ENCODE peak calls at places on chromosomes 2 and 18, in four cellular contexts. J is neuronal stem cell, M is IMR-90, B is H1. S is an unnamed sample.

GRCh38 chr18:78727877-78728276 is 251.7 kb upstream of the SALL3 start:
- DNase-seq in B (no peak), J (no peak), M (no peak), S (no peak)

GRCh38 chr2:159326569-159327255 is 40.2 kb upstream of the WDSUB1 start:
- DNase-seq in J (no peak), M (peak; percentile 39), B (no peak), S (peak; percentile 46)

GRCh38 chr2:147057931-147058491 is 786.8 kb upstream of the ACVR2A start:
- DNase-seq in J (no peak), M (no peak), B (no peak), S (no peak)

GRCh38 chr2:196244966-196245365 is 73.6 kb upstream of the STK17B start:
- DNase-seq in B (no peak), J (no peak), M (peak; percentile 60), S (peak; percentile 61)

GRCh38 chr2:11342561-11343343 is 1.7 kb downstream of the ROCK2 start:
- DNase-seq in B (no peak), M (peak; percentile 87), J (no peak), S (peak; percentile 87)

GRCh38 chr2:235433860-235434259 is 60.0 kb upstream of the AGAP1 start:
- DNase-seq in M (peak; percentile 15), J (no peak), B (no peak), S (no peak)

GRCh38 chr2:201363857-201364560 is 6.9 kb upstream of the FLACC1 start:
- DNase-seq in B (no peak), J (no peak), M (peak; percentile 71), S (peak; percentile 71)

GRCh38 chr2:189593115-189593514 is 12.5 kb upstream of the SLC40A1 start:
- DNase-seq in B (no peak), M (no peak), J (no peak), S (no peak)

GRCh38 chr2:207951734-207952480 is 73.4 kb downstream of the PLEKHM3 start:
- DNase-seq in J (no peak), M (no peak), B (no peak), S (no peak)

GRCh38 chr2:86360781-86361180 is 23.4 kb upstream of the REEP1 start:
- DNase-seq in M (no peak), J (peak; percentile 36), B (no peak), S (no peak)

GRCh38 chr2:30710461-30710860 is 96.8 kb downstream of the CAPN13 start:
- DNase-seq in J (no peak), M (no peak), B (no peak), S (no peak)

GRCh38 chr2:17538844-17539554 is 1.5 kb upstream of the VSNL1 start:
- DNase-seq in J (peak; percentile 76), B (peak; percentile 75), M (peak; percentile 41), S (peak; percentile 77)

GRCh38 chr18:73948497-73948896 is 199.1 kb downstream of the FBXO15 start:
- DNase-seq in B (no peak), J (no peak), M (peak; percentile 80), S (peak; percentile 86)

GRCh38 chr2:226607379-226607778 is 192.2 kb downstream of the IRS1 start:
- DNase-seq in J (no peak), M (peak; percentile 76), B (no peak), S (peak; percentile 49)

GRCh38 chr18:48887294-48887904 is 63.4 kb downstream of the SMAD7 start:
- DNase-seq in M (no peak), J (no peak), B (no peak), S (no peak)

GRCh38 chr2:211416373-211416772 is 860.0 kb downstream of the CPS1 start:
- DNase-seq in B (no peak), J (no peak), M (no peak), S (no peak)

GRCh38 chr2:120228503-120228902 is 5.3 kb upstream of the TMEM185B start:
- DNase-seq in J (no peak), M (no peak), B (no peak), S (no peak)

GRCh38 chr2:14633451-14634211 is 1.1 kb downstream of the LRATD1 start:
- DNase-seq in J (peak; percentile 29), B (peak; percentile 59), M (no peak), S (no peak)

GRCh38 chr2:60958800-60959199 is 58.7 kb upstream of the PEX13 start:
- DNase-seq in M (peak; percentile 85), J (no peak), B (no peak), S (peak; percentile 49)

GRCh38 chr2:32958836-32959235 is 12.1 kb downstream of the LTBP1 start:
- DNase-seq in M (peak; percentile 33), J (no peak), B (no peak), S (no peak)

GRCh38 chr2:152730591-152731333 is 12.3 kb downstream of the ARL6IP6 start:
- DNase-seq in B (no peak), M (no peak), J (no peak), S (peak; percentile 38)

GRCh38 chr2:63484901-63485300 is 103.4 kb downstream of the WDPCP start:
- DNase-seq in J (no peak), B (no peak), M (no peak), S (no peak)

DNA sequence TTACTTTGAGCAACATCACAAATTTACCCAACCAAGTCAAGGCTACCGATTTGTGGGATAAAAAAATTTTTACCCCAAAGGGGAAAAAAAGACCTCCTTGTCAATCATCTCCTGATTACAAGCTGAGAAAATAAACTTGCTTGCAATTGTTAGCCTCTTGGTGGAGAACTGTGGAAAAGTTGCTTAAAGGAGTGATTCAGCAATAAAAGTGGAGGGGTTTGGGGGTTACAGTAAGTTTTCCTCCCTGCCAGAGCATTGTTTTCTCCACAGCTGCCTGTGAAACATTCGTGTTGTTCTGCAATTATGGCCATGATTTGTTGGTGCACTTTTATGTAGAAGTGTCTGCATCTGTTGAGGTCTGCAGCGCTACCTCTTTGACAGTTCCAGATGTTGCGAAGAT is 82.6 kb downstream of the EN1 start:
- DNase-seq in B (no peak), M (no peak), J (no peak), S (no peak)
- H3K27me3 ChIP-seq in B (no peaks in the 10 kb centered on the region), M (peaks cover 19% of the 10 kb centered on the region), J (peaks cover 19% of the 10 kb centered on the region), S (no peaks in the 10 kb centered on the region)

GRCh38 chr2:172624996-172625395 is 69.1 kb downstream of the PDK1 start:
- DNase-seq in B (no peak), M (peak; percentile 61), J (no peak), S (no peak)
- H2AFZ ChIP-seq in B (no peak overlapping the region), M (no peak overlapping the region), J (no peak overlapping the region), S (no peak overlapping the region)

DNA sequence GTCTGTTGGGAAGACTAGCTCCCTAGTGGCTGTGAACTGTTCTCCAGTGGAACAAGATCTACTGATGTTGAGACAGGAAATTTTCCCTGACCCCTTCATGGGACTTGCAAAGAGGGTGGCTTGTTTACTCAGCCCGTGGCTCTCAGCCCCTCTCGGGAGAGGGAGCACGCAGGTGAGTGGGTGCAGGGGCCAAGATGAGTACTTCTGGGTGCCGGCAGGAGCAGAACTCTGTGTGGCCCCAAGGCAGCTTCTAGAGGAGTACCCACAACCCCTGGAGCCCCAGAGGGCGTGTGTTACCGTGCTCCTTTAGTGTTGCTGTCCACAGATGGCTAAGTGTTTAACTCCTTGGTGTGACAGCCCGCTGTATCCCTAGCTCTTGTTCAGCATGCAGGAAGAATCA is 68.2 kb upstream of the CNGA3 start:
- DNase-seq in B (no peak), M (no peak), J (no peak), S (no peak)
- H3K14ac ChIP-seq in B (no peak overlapping the region), M (no peak overlapping the region), J (no peak overlapping the region), S (no peak overlapping the region)

GRCh38 chr2:15810451-15811150 is 129.7 kb upstream of the MYCN start:
- DNase-seq in J (no peak), M (no peak), B (no peak), S (no peak)

GRCh38 chr2:15807418-15808220 is 132.7 kb upstream of the MYCN start:
- DNase-seq in M (no peak), B (no peak), J (no peak), S (no peak)

GRCh38 chr2:15809504-15809903 is 130.8 kb upstream of the MYCN start:
- DNase-seq in J (no peak), M (no peak), B (no peak), S (no peak)

GRCh38 chr2:15808221-15808574 is 132.2 kb upstream of the MYCN start:
- DNase-seq in M (no peak), J (no peak), B (no peak), S (no peak)

GRCh38 chr2:15808980-15809379 is 131.4 kb upstream of the MYCN start:
- DNase-seq in M (no peak), B (no peak), J (no peak), S (no peak)
- H3K27me3 ChIP-seq in M (no peaks in the 10 kb centered on the region), B (no peaks in the 10 kb centered on the region), J (no peaks in the 10 kb centered on the region), S (peaks cover 8% of the 10 kb centered on the region)

DNA sequence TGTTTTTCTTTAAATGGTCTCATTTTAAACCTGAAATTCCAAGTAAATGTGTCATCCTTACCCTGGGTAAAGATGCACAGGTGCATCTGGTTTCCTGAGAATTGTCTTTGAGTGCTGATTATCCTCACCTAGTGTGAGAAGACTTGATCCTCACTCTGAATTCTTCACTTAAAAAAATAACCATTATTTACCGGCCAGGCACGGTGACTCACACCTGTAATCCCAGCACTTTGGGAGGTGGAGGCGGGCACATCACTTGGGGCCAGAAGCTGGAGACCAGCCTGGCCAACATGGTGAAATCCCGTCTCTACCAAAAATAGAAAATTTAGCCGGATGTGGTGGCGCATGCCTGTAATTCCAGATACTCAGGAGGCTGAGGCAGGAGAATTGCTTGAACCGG is 9.9 kb upstream of the WNT6 start:
- DNase-seq in B (no peak), M (no peak), J (no peak), S (no peak)
- H2AFZ ChIP-seq in B (no peak overlapping the region), M (no peak overlapping the region), J (no peak overlapping the region), S (no peak overlapping the region)

GRCh38 chr2:112584891-112585250 is 462 bp downstream of the CHCHD5 start:
- DNase-seq in B (no peak), M (no peak), J (no peak), S (peak; percentile 15)
- H3K14ac ChIP-seq in B (no peak overlapping the region), M (peak overlapping the region; percentile 99), J (no peak overlapping the region), S (no peak overlapping the region)

DNA sequence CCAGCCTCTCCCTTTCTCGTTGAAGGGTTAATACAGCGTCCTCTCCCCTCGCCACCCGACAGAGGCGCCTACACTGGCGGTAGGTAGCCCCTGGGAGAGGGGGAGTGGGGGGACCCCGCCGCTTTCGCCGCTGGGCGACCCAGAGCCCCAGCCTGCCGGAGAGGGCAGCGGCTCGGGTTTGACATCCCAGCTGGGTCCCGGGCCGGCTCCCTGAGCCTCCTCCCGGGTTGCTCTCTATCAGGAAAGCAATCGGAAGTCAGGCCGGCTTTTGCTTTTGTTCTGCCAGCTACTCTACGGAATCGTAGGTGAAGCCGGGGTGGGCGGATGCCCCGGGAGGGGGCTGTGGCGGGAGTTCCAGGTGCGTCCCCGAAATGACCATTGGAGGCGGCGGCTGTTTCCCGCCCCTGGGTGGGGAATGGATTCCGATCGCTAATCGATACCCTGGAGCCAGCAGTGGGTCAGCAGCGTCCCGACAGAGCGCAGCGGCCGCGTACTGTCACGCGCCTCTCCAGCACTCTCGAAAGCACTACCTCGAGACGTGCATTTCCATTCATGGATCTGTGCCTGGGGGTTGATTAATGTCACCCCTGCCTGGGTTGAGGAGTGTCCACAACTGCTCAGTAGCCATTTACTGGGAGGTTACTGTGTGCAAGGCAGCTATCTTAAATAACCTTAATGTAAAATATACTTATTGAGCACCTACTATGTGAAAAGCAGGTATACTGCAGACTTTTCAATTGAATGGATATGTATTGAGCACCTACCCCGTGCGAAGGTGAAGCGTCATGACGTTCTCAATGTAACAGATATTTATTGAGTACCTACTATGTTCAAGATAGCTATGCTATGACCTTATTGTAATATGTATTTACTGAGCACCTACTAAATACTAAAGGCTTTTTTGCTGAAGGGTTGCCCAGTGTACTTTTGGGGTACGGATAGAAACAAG is 1.1 kb downstream of the MAPK4 start:
- DNase-seq in B (peak; percentile 73), M (no peak), J (peak; percentile 12), S (no peak)
- H3K27me3 ChIP-seq in B (peaks cover 5% of the 10 kb centered on the region), M (peaks cover 38% of the 10 kb centered on the region), J (peaks cover 20% of the 10 kb centered on the region), S (peaks cover 69% of the 10 kb centered on the region)

S was measured in mesenchymal stem cell.